ENCODE peak calls at places on chromosomes 6 and 20, in nine cellular contexts. G, Z, B, I, E, O, T, C and L are unnamed samples.

GRCh38 chr20:51412333-51412761 is 130.2 kb downstream of the NFATC2 start:
- DNase-seq in G (no peak), Z (peak), B (peak), I (peak), E (no peak), O (no peak), T (no peak), C (no peak), L (no peak)

GRCh38 chr20:25308671-25309394 is 60.9 kb downstream of the PYGB start:
- DNase-seq in G (peak), Z (peak), B (peak), I (peak), E (peak), O (no peak), T (no peak), C (no peak), L (no peak)

GRCh38 chr20:5674176-5674660 is 76.0 kb upstream of the SHLD1 start:
- DNase-seq in G (peak), Z (no peak), B (peak), I (peak), E (peak), O (no peak), T (no peak), C (no peak), L (no peak)

GRCh38 chr20:40160151-40160550 is 528.9 kb downstream of the MAFB start:
- DNase-seq in G (no peak), Z (peak), B (peak), I (peak), E (peak), O (no peak), T (no peak), C (peak), L (no peak)

GRCh38 chr20:32731882-32732266 is 11.4 kb downstream of the COMMD7 start:
- DNase-seq in G (no peak), Z (peak), B (peak), I (peak), E (peak), O (no peak), T (no peak), C (no peak), L (no peak)

GRCh38 chr6:111980979-111981378 is 72.9 kb upstream of the CCN6 start:
- DNase-seq in G (no peak), Z (no peak), B (no peak), I (no peak), E (no peak), O (no peak), T (no peak), C (no peak), L (no peak)

GRCh38 chr6:34236423-34237315 is at the start of gene HMGA1:
- DNase-seq in G (peak), Z (peak), B (peak), I (peak), E (peak), O (peak), T (peak), C (peak), L (peak)

GRCh38 chr6:150749091-150749670 is 116.3 kb upstream of the MTHFD1L start:
- DNase-seq in G (no peak), Z (no peak), B (no peak), I (no peak), E (no peak), O (no peak), T (no peak), C (peak), L (no peak)

GRCh38 chr6:90383212-90383611 is 86.6 kb upstream of the BACH2 start:
- DNase-seq in G (peak), Z (no peak), B (no peak), I (no peak), E (peak), O (no peak), T (no peak), C (no peak), L (no peak)

GRCh38 chr6:27293436-27294152 is 18.5 kb downstream of the POM121L2 start:
- DNase-seq in G (no peak), Z (peak), B (no peak), I (peak), E (no peak), O (no peak), T (no peak), C (no peak), L (no peak)

GRCh38 chr20:63282946-63283345 is 10.0 kb upstream of the COL20A1 start:
- DNase-seq in G (no peak), Z (no peak), B (no peak), I (no peak), E (no peak), O (no peak), T (no peak), C (no peak), L (no peak)

GRCh38 chr20:23773579-23773978 is 22.8 kb upstream of the CST1 start:
- DNase-seq in G (no peak), Z (no peak), B (no peak), I (no peak), E (no peak), O (no peak), T (no peak), C (no peak), L (no peak)

GRCh38 chr20:33653218-33653899 is 8.8 kb upstream of the C20orf144 start:
- DNase-seq in G (peak), Z (peak), B (peak), I (peak), E (peak), O (no peak), T (no peak), C (peak), L (no peak)

GRCh38 chr6:156798091-156798735 is 21.0 kb downstream of the ARID1B start:
- DNase-seq in G (no peak), Z (no peak), B (no peak), I (no peak), E (no peak), O (no peak), T (no peak), C (no peak), L (no peak)

GRCh38 chr20:53412600-53413187 is 180.9 kb downstream of the ZNF217 start:
- DNase-seq in G (no peak), Z (no peak), B (no peak), I (no peak), E (no peak), O (no peak), T (no peak), C (no peak), L (no peak)

GRCh38 chr6:156839591-156840001 is 62.4 kb downstream of the ARID1B start:
- DNase-seq in G (no peak), Z (peak), B (no peak), I (peak), E (no peak), O (no peak), T (no peak), C (no peak), L (no peak)

GRCh38 chr6:8215631-8216030 is 113.3 kb upstream of the EEF1E1 start:
- DNase-seq in G (no peak), Z (peak), B (peak), I (peak), E (no peak), O (no peak), T (no peak), C (no peak), L (no peak)

GRCh38 chr20:18679020-18679419 is 91.2 kb downstream of the DTD1 start:
- DNase-seq in G (no peak), Z (peak), B (peak), I (peak), E (no peak), O (no peak), T (no peak), C (no peak), L (peak)

GRCh38 chr20:59814835-59815340 is 118.5 kb downstream of the SYCP2 start:
- DNase-seq in G (no peak), Z (no peak), B (no peak), I (no peak), E (no peak), O (peak), T (no peak), C (no peak), L (no peak)

GRCh38 chr20:41095110-41095969 is 42.0 kb upstream of the PLCG1 start:
- DNase-seq in G (peak), Z (peak), B (peak), I (peak), E (peak), O (peak), T (no peak), C (peak), L (no peak)

GRCh38 chr20:51220293-51220706 is 197.4 kb upstream of the KCNG1 start:
- DNase-seq in G (peak), Z (peak), B (no peak), I (peak), E (peak), O (no peak), T (peak), C (peak), L (peak)

GRCh38 chr6:43746613-43747101 is 23.4 kb upstream of the VEGFA start:
- DNase-seq in G (no peak), Z (no peak), B (no peak), I (no peak), E (no peak), O (peak), T (no peak), C (no peak), L (no peak)

GRCh38 chr6:152129606-152130249 is 322.2 kb downstream of the ESR1 start:
- DNase-seq in G (no peak), Z (peak), B (no peak), I (peak), E (no peak), O (no peak), T (no peak), C (no peak), L (no peak)

GRCh38 chr20:53748176-53748575 is 154.5 kb upstream of the ZNF217 start:
- DNase-seq in G (no peak), Z (no peak), B (peak), I (no peak), E (no peak), O (no peak), T (no peak), C (no peak), L (no peak)